ENCODE peak calls at places on chromosomes 1 and 21, in six cellular contexts. Y is K562, B is HCT116, E is HepG2, M is GM12878, X is H1. K is an unnamed sample.

GRCh38 chr21:41580758-41581554 is 73.0 kb upstream of the TMPRSS2 start:
- DNase-seq in M (no peak), Y (no peak), E (no peak), X (no peak), B (no peak), K (no peak)

GRCh38 chr1:115090547-115090946 is 1.2 kb upstream of the TSPAN2 start:
- DNase-seq in M (no peak), E (no peak), Y (peak; percentile 12), B (no peak), X (no peak), K (no peak)

GRCh38 chr1:36367798-36368197 is 17.9 kb downstream of the STK40 start:
- DNase-seq in M (no peak), B (no peak), Y (no peak), E (no peak), X (no peak), K (no peak)

GRCh38 chr1:231040019-231040799 is at the start of gene FAM89A:
- DNase-seq in M (no peak), E (no peak), Y (peak; percentile 84), X (no peak), B (peak; percentile 4), K (peak; percentile 89)

GRCh38 chr1:7940745-7941436 is at the start of gene TNFRSF9:
- DNase-seq in X (no peak), M (no peak), E (no peak), B (no peak), Y (peak; percentile 75), K (no peak)

GRCh38 chr1:91635763-91636162 is 135.1 kb downstream of the CDC7 start:
- DNase-seq in B (no peak), Y (no peak), X (no peak), M (no peak), E (no peak), K (no peak)

GRCh38 chr1:40107290-40107959 is 10.4 kb upstream of the PPT1 start:
- DNase-seq in X (no peak), Y (no peak), E (no peak), M (no peak), B (peak; percentile 80), K (no peak)

GRCh38 chr21:34364921-34365320 is 1.1 kb downstream of the KCNE2 start:
- DNase-seq in E (no peak), M (no peak), X (no peak), Y (no peak), B (no peak), K (no peak)

GRCh38 chr1:151547119-151547899 is 7.2 kb downstream of the TUFT1 start:
- DNase-seq in M (no peak), Y (no peak), X (no peak), E (peak; percentile 98), B (peak; percentile 35), K (no peak)

GRCh38 chr1:235106457-235106856 is 22.2 kb downstream of the TOMM20 start:
- DNase-seq in B (no peak), E (no peak), M (no peak), X (no peak), Y (no peak), K (no peak)

GRCh38 chr1:234969630-234970370 is 158.8 kb downstream of the TOMM20 start:
- DNase-seq in B (no peak), Y (no peak), X (no peak), E (no peak), M (no peak), K (peak; percentile 93)

GRCh38 chr1:44037154-44037553 is 5.9 kb upstream of the SLC6A9 start:
- DNase-seq in X (no peak), M (no peak), E (no peak), Y (peak; percentile 67), B (no peak), K (no peak)

GRCh38 chr1:219837274-219837993 is 90.9 kb downstream of the SLC30A10 start:
- DNase-seq in X (no peak), B (peak; percentile 60), E (peak; percentile 59), Y (peak; percentile 87), M (no peak), K (peak; percentile 56)

GRCh38 chr1:36759355-36759754 is 275.0 kb downstream of the GRIK3 start:
- DNase-seq in X (no peak), E (no peak), M (no peak), B (no peak), Y (no peak), K (no peak)

GRCh38 chr21:36156815-36157670 is at the start of gene DOP1B:
- DNase-seq in B (no peak), M (no peak), E (no peak), X (no peak), Y (peak; percentile 53), K (no peak)

GRCh38 chr1:30005972-30006619 is 717.3 kb downstream of the MATN1 start:
- DNase-seq in E (no peak), M (no peak), Y (no peak), B (peak; percentile 32), X (no peak), K (no peak)

GRCh38 chr1:18901147-18901951 is 1.0 kb downstream of the ALDH4A1 start:
- DNase-seq in Y (no peak), X (no peak), M (no peak), B (no peak), E (peak; percentile 91), K (no peak)

GRCh38 chr1:198763298-198763714 is 124.5 kb downstream of the PTPRC start:
- DNase-seq in X (no peak), Y (no peak), M (no peak), E (no peak), B (peak; percentile 2), K (no peak)

GRCh38 chr21:46079357-46080170 is 18.3 kb upstream of the COL6A2 start:
- DNase-seq in Y (no peak), X (no peak), E (no peak), B (no peak), M (no peak), K (peak; percentile 92)

GRCh38 chr1:58855351-58856165 is 71.7 kb upstream of the JUN start:
- DNase-seq in E (peak; percentile 61), Y (no peak), M (no peak), X (no peak), B (no peak), K (no peak)

GRCh38 chr21:42171091-42172053 is 47.6 kb upstream of the ABCG1 start:
- DNase-seq in X (no peak), Y (peak; percentile 17), B (peak; percentile 68), E (no peak), M (no peak), K (no peak)

DNA sequence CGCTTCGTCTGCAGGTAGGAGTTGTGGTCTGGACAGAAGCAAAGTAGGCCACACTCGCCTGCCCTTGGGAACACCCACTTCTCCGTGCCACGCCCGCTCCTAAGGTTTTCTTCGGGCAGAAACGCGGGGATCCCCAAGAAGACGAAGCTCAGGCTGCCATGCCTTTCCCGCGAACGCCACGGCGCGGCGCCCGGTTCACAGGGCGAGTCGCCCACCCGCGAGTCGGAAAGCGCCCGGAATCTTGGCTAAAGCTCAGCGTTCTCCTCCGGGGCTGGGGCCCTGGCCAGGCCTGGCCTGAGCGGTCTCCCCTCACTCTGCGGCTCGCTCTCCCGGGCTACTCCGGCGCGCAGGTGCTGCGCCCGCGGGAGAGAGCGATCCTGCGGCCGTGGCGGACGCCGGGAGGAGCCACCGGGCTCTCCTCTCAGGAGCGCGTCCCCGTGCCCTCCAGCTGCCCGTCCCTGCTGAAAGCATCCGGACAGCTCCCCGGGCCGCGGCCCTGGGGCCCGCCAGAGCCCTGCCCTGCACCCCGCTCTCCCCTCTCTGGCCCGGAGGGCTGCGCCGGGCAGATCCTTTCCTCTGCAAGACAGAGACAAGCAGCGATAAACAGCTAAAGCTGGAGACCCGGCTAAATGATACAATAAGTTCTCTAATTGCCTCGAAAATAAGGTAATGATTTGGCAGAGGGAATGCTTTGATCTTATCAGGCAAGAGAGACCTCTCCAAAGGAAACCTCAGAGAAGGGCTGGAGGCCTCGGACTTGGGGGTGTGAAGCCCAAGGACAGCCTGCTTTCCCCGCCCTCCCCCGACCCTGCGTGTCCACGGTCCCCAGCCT is 6.7 kb upstream of the WNT2B start:
- DNase-seq in M (no peak), X (no peak), B (no peak), Y (peak; percentile 70), E (peak; percentile 7), K (peak; percentile 85)
- TF ChIP-seq RAD21 in M (peak; percentile 63), X (peak; percentile 29), B (peak; percentile 59), Y (peak; percentile 84), E (peak; percentile 48), K (peak; percentile 70)

DNA sequence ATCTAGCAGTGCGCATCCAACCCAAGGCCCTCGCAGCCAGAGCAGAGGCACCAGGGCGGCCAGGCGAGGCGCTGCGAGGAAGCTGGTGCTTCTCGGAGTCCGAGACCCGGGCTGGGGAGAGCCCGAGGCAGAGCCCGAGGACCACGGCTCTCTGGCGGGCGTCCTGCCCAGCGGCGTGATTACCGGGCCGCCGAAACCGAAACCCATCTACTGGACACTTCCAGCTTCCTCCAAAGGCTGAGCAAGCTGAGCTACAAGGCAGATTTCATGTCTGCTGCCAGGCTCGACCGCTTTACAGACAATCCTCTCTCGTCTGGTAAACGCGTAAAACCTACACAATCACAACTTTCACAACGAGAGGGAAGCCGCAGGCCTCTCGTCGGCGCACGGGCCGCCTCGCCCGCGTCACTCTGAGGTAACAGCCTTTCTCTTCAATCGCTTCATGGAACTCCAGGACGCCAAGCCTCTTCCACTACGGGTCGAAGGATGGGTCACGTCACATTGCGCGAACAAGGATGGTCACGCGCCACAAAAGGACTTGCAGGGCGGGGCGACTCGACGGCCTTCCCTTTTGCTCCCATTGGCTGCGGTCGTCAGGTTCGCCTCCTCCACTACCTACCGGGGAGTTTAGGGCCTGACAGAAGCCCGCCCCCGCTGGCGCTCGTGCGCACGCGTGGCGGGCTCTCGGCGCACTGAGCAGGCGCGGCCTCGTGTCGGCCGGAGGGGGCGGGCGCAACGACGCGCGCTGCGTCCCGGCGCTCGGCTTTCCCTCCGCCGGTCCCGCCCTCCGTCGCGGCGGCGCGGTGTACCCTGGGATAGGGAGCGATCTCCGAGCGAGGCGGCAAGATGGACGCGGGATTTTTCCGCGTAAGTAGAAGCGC is at the start of gene SRRM1:
- DNase-seq in Y (peak; percentile 100), E (peak; percentile 99), X (peak; percentile 99), M (peak; percentile 98), B (peak; percentile 99), K (peak; percentile 97)
- H3K79me2 ChIP-seq in Y (peaks cover 58% of the 10 kb centered on the region), E (peaks cover 52% of the 10 kb centered on the region), X (peaks cover 47% of the 10 kb centered on the region), M (peaks cover 44% of the 10 kb centered on the region), B (peaks cover 46% of the 10 kb centered on the region), K (peaks cover 56% of the 10 kb centered on the region)

DNA sequence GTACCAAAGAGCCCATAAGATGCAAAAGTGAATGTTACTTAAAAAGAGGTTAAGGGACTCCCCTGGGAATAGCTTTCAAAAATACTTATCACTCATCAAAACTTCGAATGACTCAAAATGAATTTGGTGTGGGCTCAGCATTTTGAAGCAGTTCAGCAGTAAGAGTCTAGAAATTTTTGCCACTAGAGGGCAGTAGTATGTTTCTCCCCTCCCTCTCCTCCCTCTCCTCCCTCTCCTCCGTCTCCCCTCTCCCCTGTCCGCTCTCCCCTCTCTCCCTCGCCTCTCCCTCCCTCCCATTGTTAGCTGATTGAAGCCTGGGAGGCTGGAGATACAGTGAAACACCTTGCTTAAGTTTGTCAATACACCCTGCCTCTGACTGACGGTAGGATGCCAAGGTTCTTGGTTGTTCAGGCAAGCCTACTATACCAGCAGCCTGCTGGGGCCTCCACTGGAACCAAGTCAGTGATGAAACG is 70.8 kb upstream of the TENT5C start:
- DNase-seq in E (peak; percentile 31), B (peak; percentile 35), Y (peak; percentile 81), M (peak; percentile 28), X (peak; percentile 34), K (peak; percentile 56)
- TF ChIP-seq RAD21 in E (no peak), B (peak; percentile 52), Y (peak; percentile 94), M (peak; percentile 49), X (peak; percentile 67), K (peak; percentile 69)

DNA sequence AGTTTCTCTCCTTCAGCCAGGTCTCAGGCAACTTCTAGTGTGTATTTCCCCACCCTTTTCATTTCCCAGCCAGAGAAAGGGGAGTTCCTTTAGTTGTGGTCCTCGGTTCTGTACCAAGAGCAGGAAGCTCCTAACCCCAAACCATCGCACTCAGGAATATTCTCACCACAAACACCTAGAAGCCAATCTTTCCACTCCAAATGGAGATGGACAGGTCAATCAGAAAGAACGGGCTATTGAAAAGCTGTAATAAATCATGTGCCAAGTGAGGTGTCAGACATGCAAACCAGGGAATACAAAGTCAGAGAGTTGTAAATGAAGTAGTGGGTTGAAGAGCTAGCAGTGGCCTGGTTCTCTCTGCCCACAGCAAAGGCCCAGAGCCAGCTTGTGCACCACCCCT is 77.2 kb downstream of the KCNN3 start:
- DNase-seq in M (no peak), B (no peak), X (no peak), Y (no peak), E (no peak), K (no peak)
- H3K79me2 ChIP-seq in M (peaks cover 5% of the 10 kb centered on the region), B (no peaks in the 10 kb centered on the region), X (no peaks in the 10 kb centered on the region), Y (no peaks in the 10 kb centered on the region), E (no peaks in the 10 kb centered on the region), K (no peaks in the 10 kb centered on the region)

K was measured in SK-N-SH.